ENCODE peak calls at places on chromosomes 6 and 20, in nine cellular contexts. One of them, this sample, is unnamed.

GRCh38 chr6:157131250-157131649 is 192.1 kb downstream of the TMEM242 start:
- DNase-seq in activated CD8-positive, alpha-beta memory T cell treated with anti-CD3 and anti-CD28 coated beads, Interleukin-2, amount 50 U/mL, for 48 hours: no peak
- DNase-seq in H54: no peak
- DNase-seq in tibial nerve: no peak
- DNase-seq in A549: no peak
- DNase-seq in astrocyte of the spinal cord: no peak
- DNase-seq in BE2C: no peak
- DNase-seq in cardiac fibroblast: no peak
- DNase-seq in stimulated activated naive CD8-positive, alpha-beta T cell treated with anti-CD3 and anti-CD28 coated beads, Interleukin-15, Interleukin-2, amounts not matched to agents 100 U/mL and 50 U/mL, for 24 hours: no peak
- DNase-seq in this sample: no peak

GRCh38 chr20:14955396-14955795 is 618.0 kb upstream of the FLRT3 start:
- DNase-seq in activated CD8-positive, alpha-beta memory T cell treated with anti-CD3 and anti-CD28 coated beads, Interleukin-2, amount 50 U/mL, for 48 hours: no peak
- DNase-seq in H54: no peak
- DNase-seq in tibial nerve: no peak
- DNase-seq in A549: no peak
- DNase-seq in astrocyte of the spinal cord: no peak
- DNase-seq in BE2C: no peak
- DNase-seq in cardiac fibroblast: no peak
- DNase-seq in stimulated activated naive CD8-positive, alpha-beta T cell treated with anti-CD3 and anti-CD28 coated beads, Interleukin-15, Interleukin-2, amounts not matched to agents 100 U/mL and 50 U/mL, for 24 hours: no peak
- DNase-seq in this sample: no peak

GRCh38 chr6:130796313-130796905 is 30.8 kb upstream of the SMLR1 start:
- DNase-seq in activated CD8-positive, alpha-beta memory T cell treated with anti-CD3 and anti-CD28 coated beads, Interleukin-2, amount 50 U/mL, for 48 hours: no peak
- DNase-seq in H54: peak
- DNase-seq in tibial nerve: peak
- DNase-seq in A549: no peak
- DNase-seq in astrocyte of the spinal cord: peak
- DNase-seq in BE2C: no peak
- DNase-seq in cardiac fibroblast: peak
- DNase-seq in stimulated activated naive CD8-positive, alpha-beta T cell treated with anti-CD3 and anti-CD28 coated beads, Interleukin-15, Interleukin-2, amounts not matched to agents 100 U/mL and 50 U/mL, for 24 hours: no peak
- DNase-seq in this sample: peak

GRCh38 chr6:35728663-35729348 is 8.0 kb upstream of the ARMC12 start:
- DNase-seq in activated CD8-positive, alpha-beta memory T cell treated with anti-CD3 and anti-CD28 coated beads, Interleukin-2, amount 50 U/mL, for 48 hours: no peak
- DNase-seq in H54: no peak
- DNase-seq in tibial nerve: no peak
- DNase-seq in A549: no peak
- DNase-seq in astrocyte of the spinal cord: no peak
- DNase-seq in BE2C: peak
- DNase-seq in cardiac fibroblast: no peak
- DNase-seq in stimulated activated naive CD8-positive, alpha-beta T cell treated with anti-CD3 and anti-CD28 coated beads, Interleukin-15, Interleukin-2, amounts not matched to agents 100 U/mL and 50 U/mL, for 24 hours: peak
- DNase-seq in this sample: peak

GRCh38 chr6:5110246-5110645 is 25.1 kb downstream of the PPP1R3G start:
- DNase-seq in activated CD8-positive, alpha-beta memory T cell treated with anti-CD3 and anti-CD28 coated beads, Interleukin-2, amount 50 U/mL, for 48 hours: no peak
- DNase-seq in H54: no peak
- DNase-seq in tibial nerve: no peak
- DNase-seq in A549: no peak
- DNase-seq in astrocyte of the spinal cord: no peak
- DNase-seq in BE2C: no peak
- DNase-seq in cardiac fibroblast: no peak
- DNase-seq in stimulated activated naive CD8-positive, alpha-beta T cell treated with anti-CD3 and anti-CD28 coated beads, Interleukin-15, Interleukin-2, amounts not matched to agents 100 U/mL and 50 U/mL, for 24 hours: no peak
- DNase-seq in this sample: no peak

GRCh38 chr6:39251406-39251805 is 22.1 kb upstream of the KCNK5 start:
- DNase-seq in activated CD8-positive, alpha-beta memory T cell treated with anti-CD3 and anti-CD28 coated beads, Interleukin-2, amount 50 U/mL, for 48 hours: no peak
- DNase-seq in H54: no peak
- DNase-seq in tibial nerve: no peak
- DNase-seq in A549: no peak
- DNase-seq in astrocyte of the spinal cord: no peak
- DNase-seq in BE2C: no peak
- DNase-seq in cardiac fibroblast: no peak
- DNase-seq in stimulated activated naive CD8-positive, alpha-beta T cell treated with anti-CD3 and anti-CD28 coated beads, Interleukin-15, Interleukin-2, amounts not matched to agents 100 U/mL and 50 U/mL, for 24 hours: no peak
- DNase-seq in this sample: peak

GRCh38 chr20:14445310-14445709 is 107.9 kb upstream of the FLRT3 start:
- DNase-seq in activated CD8-positive, alpha-beta memory T cell treated with anti-CD3 and anti-CD28 coated beads, Interleukin-2, amount 50 U/mL, for 48 hours: no peak
- DNase-seq in H54: no peak
- DNase-seq in tibial nerve: no peak
- DNase-seq in A549: peak
- DNase-seq in astrocyte of the spinal cord: peak
- DNase-seq in BE2C: no peak
- DNase-seq in cardiac fibroblast: peak
- DNase-seq in stimulated activated naive CD8-positive, alpha-beta T cell treated with anti-CD3 and anti-CD28 coated beads, Interleukin-15, Interleukin-2, amounts not matched to agents 100 U/mL and 50 U/mL, for 24 hours: no peak
- DNase-seq in this sample: no peak

GRCh38 chr20:4864292-4864691 is 137.0 kb downstream of the SLC23A2 start:
- DNase-seq in activated CD8-positive, alpha-beta memory T cell treated with anti-CD3 and anti-CD28 coated beads, Interleukin-2, amount 50 U/mL, for 48 hours: no peak
- DNase-seq in H54: no peak
- DNase-seq in tibial nerve: no peak
- DNase-seq in A549: no peak
- DNase-seq in astrocyte of the spinal cord: no peak
- DNase-seq in BE2C: no peak
- DNase-seq in cardiac fibroblast: no peak
- DNase-seq in stimulated activated naive CD8-positive, alpha-beta T cell treated with anti-CD3 and anti-CD28 coated beads, Interleukin-15, Interleukin-2, amounts not matched to agents 100 U/mL and 50 U/mL, for 24 hours: no peak
- DNase-seq in this sample: no peak

GRCh38 chr20:48962976-48963730 is 41.6 kb downstream of the ARFGEF2 start:
- DNase-seq in activated CD8-positive, alpha-beta memory T cell treated with anti-CD3 and anti-CD28 coated beads, Interleukin-2, amount 50 U/mL, for 48 hours: no peak
- DNase-seq in H54: no peak
- DNase-seq in tibial nerve: no peak
- DNase-seq in A549: no peak
- DNase-seq in astrocyte of the spinal cord: no peak
- DNase-seq in BE2C: no peak
- DNase-seq in cardiac fibroblast: no peak
- DNase-seq in stimulated activated naive CD8-positive, alpha-beta T cell treated with anti-CD3 and anti-CD28 coated beads, Interleukin-15, Interleukin-2, amounts not matched to agents 100 U/mL and 50 U/mL, for 24 hours: no peak
- DNase-seq in this sample: no peak

GRCh38 chr6:25316626-25317025 is 37.5 kb downstream of the CARMIL1 start:
- DNase-seq in activated CD8-positive, alpha-beta memory T cell treated with anti-CD3 and anti-CD28 coated beads, Interleukin-2, amount 50 U/mL, for 48 hours: no peak
- DNase-seq in H54: no peak
- DNase-seq in tibial nerve: no peak
- DNase-seq in A549: no peak
- DNase-seq in astrocyte of the spinal cord: no peak
- DNase-seq in BE2C: no peak
- DNase-seq in cardiac fibroblast: no peak
- DNase-seq in stimulated activated naive CD8-positive, alpha-beta T cell treated with anti-CD3 and anti-CD28 coated beads, Interleukin-15, Interleukin-2, amounts not matched to agents 100 U/mL and 50 U/mL, for 24 hours: no peak
- DNase-seq in this sample: no peak

GRCh38 chr20:56925696-56926101 is 296.6 kb downstream of the TFAP2C start:
- DNase-seq in activated CD8-positive, alpha-beta memory T cell treated with anti-CD3 and anti-CD28 coated beads, Interleukin-2, amount 50 U/mL, for 48 hours: no peak
- DNase-seq in H54: no peak
- DNase-seq in tibial nerve: no peak
- DNase-seq in A549: no peak
- DNase-seq in astrocyte of the spinal cord: no peak
- DNase-seq in BE2C: no peak
- DNase-seq in cardiac fibroblast: no peak
- DNase-seq in stimulated activated naive CD8-positive, alpha-beta T cell treated with anti-CD3 and anti-CD28 coated beads, Interleukin-15, Interleukin-2, amounts not matched to agents 100 U/mL and 50 U/mL, for 24 hours: no peak
- DNase-seq in this sample: no peak